ENCODE peak calls at places on chromosomes 16 and 17, in six cellular contexts. O, X, T, W, A and P are unnamed samples.

GRCh38 chr16:67112591-67113399 is 3.1 kb downstream of the PHAF1 start:
- DNase-seq in O (no peak), X (peak), T (no peak), W (no peak), A (no peak), P (no peak)

GRCh38 chr17:33291248-33292183 is 1.6 kb downstream of the ASIC2 start:
- DNase-seq in O (peak), X (peak), T (no peak), W (peak), A (peak), P (peak)

GRCh38 chr17:35088911-35089845 is 25.7 kb upstream of the RFFL start:
- DNase-seq in O (peak), X (peak), T (peak), W (peak), A (peak), P (peak)

GRCh38 chr17:67276075-67276474 is 31.1 kb upstream of the HELZ start:
- DNase-seq in O (no peak), X (no peak), T (no peak), W (no peak), A (no peak), P (no peak)

GRCh38 chr16:11297492-11298142 is 16.5 kb upstream of the PRM1 start:
- DNase-seq in O (peak), X (peak), T (peak), W (peak), A (peak), P (peak)

GRCh38 chr16:72066747-72067146 is 3.7 kb downstream of the HPR start:
- DNase-seq in O (peak), X (peak), T (no peak), W (no peak), A (peak), P (peak)

GRCh38 chr16:11098601-11099377 is 154.4 kb downstream of the CLEC16A start:
- DNase-seq in O (no peak), X (no peak), T (no peak), W (no peak), A (no peak), P (no peak)

GRCh38 chr16:56960681-56961281 is 969 bp upstream of the CETP start:
- DNase-seq in O (no peak), X (no peak), T (no peak), W (no peak), A (no peak), P (peak)

GRCh38 chr16:17780181-17780580 is 309.4 kb upstream of the XYLT1 start:
- DNase-seq in O (peak), X (no peak), T (no peak), W (no peak), A (no peak), P (peak)

GRCh38 chr17:78475211-78475610 is 96.8 kb downstream of the PGS1 start:
- DNase-seq in O (no peak), X (no peak), T (no peak), W (no peak), A (no peak), P (no peak)

GRCh38 chr17:19383681-19384470 is 3.1 kb downstream of the MFAP4 start:
- DNase-seq in O (peak), X (no peak), T (peak), W (no peak), A (no peak), P (peak)

GRCh38 chr17:58335061-58335731 is 6.6 kb upstream of the TSPOAP1 start:
- DNase-seq in O (no peak), X (no peak), T (no peak), W (peak), A (no peak), P (no peak)

GRCh38 chr16:84144859-84145639 is at the start of the genes DNAAF1 and HSDL1:
- DNase-seq in O (peak), X (peak), T (peak), W (peak), A (peak), P (peak)

GRCh38 chr16:84143784-84144199 is 1.2 kb downstream of the HSDL1 start:
- DNase-seq in O (peak), X (peak), T (no peak), W (no peak), A (peak), P (no peak)

GRCh38 chr16:84141143-84141670 is 3.8 kb downstream of the HSDL1 start:
- DNase-seq in O (no peak), X (no peak), T (no peak), W (no peak), A (no peak), P (no peak)

GRCh38 chr16:84143081-84143480 is 1.9 kb downstream of the HSDL1 start:
- DNase-seq in O (no peak), X (no peak), T (no peak), W (no peak), A (no peak), P (no peak)

GRCh38 chr16:84144301-84144858 is 597 bp downstream of the HSDL1 start:
- DNase-seq in O (peak), X (peak), T (peak), W (peak), A (peak), P (peak)
- H3K4me3 ChIP-seq in O (peak), X (peak), T (peak), W (peak), A (peak), P (peak)

DNA sequence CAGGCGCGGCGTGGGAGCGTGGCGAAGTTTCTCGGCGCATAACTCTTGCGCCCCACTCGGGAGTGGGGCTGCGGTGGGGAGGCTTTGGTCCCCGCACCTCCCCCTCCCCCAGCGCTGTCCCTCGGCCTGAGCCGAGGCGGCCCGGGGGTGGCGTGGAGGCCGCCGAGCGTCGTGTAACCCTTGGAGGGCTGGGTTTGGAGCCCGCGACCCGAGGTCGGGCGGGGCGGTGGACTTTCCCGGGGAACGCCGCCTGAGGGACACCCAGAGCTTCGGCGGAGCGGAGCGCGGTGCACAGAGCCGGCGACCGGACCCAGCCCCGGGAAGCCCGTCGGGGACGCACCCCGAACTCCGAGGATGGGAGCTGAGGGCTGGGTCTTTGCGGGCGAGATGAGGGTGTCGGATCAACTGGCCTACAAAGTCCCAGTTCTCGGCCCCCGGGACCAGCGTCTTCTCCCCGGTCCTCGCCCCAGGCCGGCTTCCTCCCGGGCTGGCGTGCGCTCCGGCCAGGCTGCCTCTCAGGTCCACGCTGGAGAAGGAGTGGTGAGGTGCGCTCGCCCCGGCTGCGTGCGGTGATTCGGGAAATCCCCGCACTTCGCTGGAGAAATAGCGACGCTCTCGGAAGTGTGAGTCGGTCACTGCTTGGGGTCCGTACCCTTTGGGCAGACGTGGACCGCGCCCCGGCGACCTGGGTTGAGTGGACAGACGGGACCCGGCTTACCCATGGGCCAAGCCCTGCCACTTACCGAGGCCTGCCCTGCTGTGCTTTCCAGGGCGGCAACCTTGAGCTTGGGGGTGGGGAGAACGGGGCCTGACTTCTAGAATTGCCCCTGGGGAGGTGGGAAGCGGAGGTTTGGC is 168.4 kb downstream of the RAB11FIP4 start:
- DNase-seq in O (no peak), X (no peak), T (peak), W (no peak), A (peak), P (peak)
- H3K4me3 ChIP-seq in O (peak), X (peak), T (peak), W (peak), A (peak), P (peak)

GRCh38 chr16:78194948-78195347 is 95.5 kb downstream of the WWOX start:
- DNase-seq in O (no peak), X (no peak), T (no peak), W (no peak), A (no peak), P (no peak)
- H3K4me3 ChIP-seq in O (no peak), X (no peak), T (no peak), W (no peak), A (no peak), P (no peak)

DNA sequence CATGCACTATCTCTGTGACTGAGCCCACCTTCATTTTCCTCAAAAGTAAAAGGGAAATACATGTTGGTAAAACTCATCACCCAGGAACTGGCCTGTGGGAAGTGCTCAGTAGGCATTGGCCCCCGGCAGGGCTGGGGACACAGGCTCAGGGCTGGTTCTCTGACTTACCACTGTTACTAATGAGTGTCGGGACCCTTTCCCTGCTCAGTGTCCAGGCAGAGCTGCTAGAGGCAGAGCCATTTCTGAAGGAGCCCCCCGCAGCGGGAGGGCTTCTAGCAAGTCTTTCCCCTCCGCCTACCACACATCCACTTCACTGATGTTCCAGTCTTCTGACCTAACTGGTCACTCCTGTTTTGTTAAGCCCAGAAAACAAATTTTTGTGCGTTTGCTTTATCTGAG is 1.7 kb upstream of the PEMT start:
- DNase-seq in O (no peak), X (no peak), T (no peak), W (no peak), A (no peak), P (no peak)
- H3K4me3 ChIP-seq in O (no peak), X (no peak), T (no peak), W (no peak), A (peak), P (peak)

GRCh38 chr17:76140661-76141211 is 309 bp downstream of the FOXJ1 start:
- DNase-seq in O (no peak), X (no peak), T (no peak), W (no peak), A (no peak), P (no peak)

GRCh38 chr17:76138896-76139248 is 2.2 kb downstream of the FOXJ1 start:
- DNase-seq in O (no peak), X (no peak), T (no peak), W (no peak), A (no peak), P (no peak)

GRCh38 chr17:76139261-76139752 is 1.7 kb downstream of the FOXJ1 start:
- DNase-seq in O (no peak), X (no peak), T (no peak), W (no peak), A (no peak), P (no peak)

GRCh38 chr17:76141212-76142043 is at the start of gene FOXJ1:
- DNase-seq in O (peak), X (peak), T (peak), W (peak), A (peak), P (peak)

DNA sequence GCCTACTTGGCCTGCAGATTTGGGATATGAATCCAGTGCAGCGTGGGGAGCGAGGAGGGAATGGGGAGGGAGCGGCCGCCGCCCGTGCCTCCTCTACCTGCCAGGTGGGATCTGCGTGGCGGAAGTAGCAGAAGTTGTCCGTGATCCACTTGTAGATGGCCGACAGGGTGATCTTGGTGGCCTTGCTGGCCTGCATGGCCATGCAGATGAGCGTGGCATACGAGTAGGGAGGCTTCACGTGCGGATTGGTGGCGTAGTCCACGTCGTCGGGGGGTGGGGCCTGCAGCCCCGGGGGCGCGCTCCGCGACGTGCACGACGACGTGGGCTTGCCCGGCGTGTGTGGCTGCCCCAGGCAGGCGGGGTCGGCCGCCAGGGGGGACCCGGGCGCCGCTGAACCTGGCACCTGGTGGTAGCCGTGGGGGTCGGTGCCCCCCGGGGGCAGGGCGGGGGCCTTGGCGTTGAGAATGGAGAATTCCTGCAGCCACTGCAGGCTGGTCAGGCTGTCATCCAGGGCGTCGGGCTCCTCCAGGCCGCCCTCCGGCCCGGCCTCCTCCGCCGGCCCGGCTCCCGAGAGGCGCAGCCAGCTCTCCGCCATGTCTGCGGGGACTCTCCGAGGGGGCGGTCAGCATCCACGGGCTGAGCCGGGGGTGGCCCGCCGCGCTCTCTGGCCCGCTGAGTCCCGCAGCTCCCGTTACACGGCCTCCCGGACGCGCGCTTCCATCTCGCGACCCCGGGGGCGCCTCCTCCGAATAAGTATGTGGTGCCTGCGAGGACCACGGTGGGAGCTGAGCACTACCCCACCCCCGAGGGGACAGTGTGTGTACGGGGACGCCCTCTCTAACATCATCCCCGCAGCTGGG is 1.0 kb downstream of the FOXJ1 start:
- DNase-seq in O (peak), X (no peak), T (no peak), W (peak), A (no peak), P (no peak)
- H3K4me3 ChIP-seq in O (no peak), X (no peak), T (no peak), W (peak), A (no peak), P (no peak)

GRCh38 chr16:20768121-20768520 is 4.3 kb downstream of the ACSM3 start:
- DNase-seq in O (peak), X (no peak), T (no peak), W (no peak), A (no peak), P (no peak)

GRCh38 chr16:20767577-20767976 is 3.8 kb downstream of the ACSM3 start:
- DNase-seq in O (no peak), X (no peak), T (no peak), W (no peak), A (no peak), P (no peak)

GRCh38 chr16:20766294-20766693 is 2.5 kb downstream of the ACSM3 start:
- DNase-seq in O (no peak), X (no peak), T (no peak), W (no peak), A (no peak), P (no peak)

GRCh38 chr16:20763461-20764232 is at the start of gene ACSM3:
- DNase-seq in O (peak), X (peak), T (peak), W (no peak), A (peak), P (peak)

DNA sequence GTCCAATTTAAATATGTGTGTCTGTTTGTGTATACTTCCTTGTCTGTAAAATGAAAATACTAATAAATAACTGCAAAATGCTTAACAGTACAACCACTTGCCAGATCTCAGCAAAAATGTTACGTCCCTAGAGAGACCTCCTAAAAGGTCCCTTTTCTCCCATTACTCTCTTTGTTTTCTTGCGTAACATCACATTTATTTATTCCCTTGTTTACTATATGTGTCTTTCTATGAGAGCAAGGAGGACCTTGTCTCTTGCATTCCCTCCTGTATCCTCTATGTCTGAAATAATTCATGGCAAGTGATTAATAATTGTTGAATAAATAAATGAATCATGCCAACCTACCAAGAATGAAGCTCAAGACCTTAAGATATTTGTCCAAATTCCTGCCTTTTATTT is 1.9 kb downstream of the ACSM3 start:
- DNase-seq in O (no peak), X (no peak), T (no peak), W (no peak), A (no peak), P (no peak)
- H3K4me3 ChIP-seq in O (no peak), X (no peak), T (no peak), W (no peak), A (no peak), P (no peak)

GRCh38 chr17:81095608-81095888 is 60.6 kb downstream of the BAIAP2 start:
- DNase-seq in O (no peak), X (no peak), T (no peak), W (no peak), A (no peak), P (no peak)

GRCh38 chr17:81099888-81100287 is 64.9 kb downstream of the BAIAP2 start:
- DNase-seq in O (no peak), X (no peak), T (no peak), W (no peak), A (no peak), P (no peak)

GRCh38 chr17:81097134-81097942 is 62.4 kb downstream of the BAIAP2 start:
- DNase-seq in O (peak), X (peak), T (peak), W (peak), A (peak), P (peak)

GRCh38 chr17:81096741-81097133 is 61.8 kb downstream of the BAIAP2 start:
- DNase-seq in O (peak), X (no peak), T (no peak), W (no peak), A (peak), P (no peak)

DNA sequence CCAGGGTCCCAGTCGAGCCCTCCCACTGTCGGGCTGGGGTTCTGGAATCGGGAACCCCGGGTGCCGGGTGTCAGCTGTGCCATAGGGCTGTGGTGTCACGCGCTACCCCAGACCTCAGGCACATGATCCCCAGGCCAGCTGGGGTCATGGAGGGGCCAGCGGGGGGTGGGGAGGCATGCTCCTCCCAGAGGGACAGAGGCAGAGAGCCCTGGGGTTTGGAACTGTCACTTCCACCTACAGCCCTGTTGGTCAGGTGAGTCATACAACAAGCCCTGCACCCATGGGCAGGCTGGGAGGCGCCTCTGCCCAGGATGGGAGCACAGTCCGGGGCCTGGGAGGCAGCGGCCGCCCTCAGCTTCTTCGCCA is 63.0 kb downstream of the BAIAP2 start:
- DNase-seq in O (peak), X (no peak), T (no peak), W (peak), A (peak), P (peak)
- H3K4me3 ChIP-seq in O (peak), X (no peak), T (no peak), W (peak), A (peak), P (peak)